ENCODE peak calls at places on chromosomes 11 and 22, in five cellular contexts. M, P, V, T and N are unnamed samples.

GRCh38 chr22:29458551-29458950 is 20.2 kb downstream of the RFPL1 start:
- DNase-seq in M (no peak), P (no peak), V (no peak), T (no peak), N (no peak)

GRCh38 chr11:59866397-59866796 is at the start of gene TCN1:
- DNase-seq in M (no peak), P (no peak), V (no peak), T (no peak), N (no peak)

GRCh38 chr11:16737860-16738197 is 618 bp upstream of the C11orf58 start:
- DNase-seq in M (no peak), P (no peak), V (no peak), T (no peak), N (peak)

GRCh38 chr11:113885897-113886296 is 10.5 kb upstream of the USP28 start:
- DNase-seq in M (no peak), P (no peak), V (no peak), T (no peak), N (no peak)

GRCh38 chr22:44937216-44937615 is 72.6 kb downstream of the PHF21B start:
- DNase-seq in M (no peak), P (no peak), V (peak), T (no peak), N (no peak)

GRCh38 chr11:84865257-84865656 is 761.9 kb downstream of the DLG2 start:
- DNase-seq in M (no peak), P (no peak), V (no peak), T (no peak), N (no peak)

GRCh38 chr11:2857918-2858317 is 27.7 kb downstream of the CDKN1C start:
- DNase-seq in M (no peak), P (no peak), V (no peak), T (no peak), N (no peak)

GRCh38 chr11:23078289-23078971 is 218.2 kb upstream of the CCDC179 start:
- DNase-seq in M (no peak), P (no peak), V (no peak), T (no peak), N (no peak)

GRCh38 chr22:24429411-24430365 is 2.3 kb downstream of the ADORA2A start:
- DNase-seq in M (peak), P (no peak), V (peak), T (peak), N (no peak)

GRCh38 chr22:24433868-24434471 is 6.6 kb downstream of the ADORA2A start:
- DNase-seq in M (no peak), P (peak), V (no peak), T (no peak), N (no peak)

GRCh38 chr11:86041975-86042378 is 26.9 kb downstream of the PICALM start:
- DNase-seq in M (no peak), P (no peak), V (no peak), T (peak), N (peak)

GRCh38 chr11:76266269-76266668 is 60.0 kb upstream of the WNT11 start:
- DNase-seq in M (no peak), P (peak), V (peak), T (no peak), N (no peak)

GRCh38 chr22:33380789-33381530 is 322.8 kb upstream of the SYN3 start:
- DNase-seq in M (no peak), P (no peak), V (no peak), T (no peak), N (no peak)

GRCh38 chr11:129458756-129459535 is 83.3 kb downstream of the BARX2 start:
- DNase-seq in M (no peak), P (no peak), V (no peak), T (no peak), N (no peak)

GRCh38 chr11:123653405-123653996 is 923 bp downstream of the SCN3B start:
- DNase-seq in M (no peak), P (no peak), V (no peak), T (no peak), N (no peak)
- H3K27ac ChIP-seq in M (peak), P (no peak), V (no peak), T (no peak), N (no peak)

DNA sequence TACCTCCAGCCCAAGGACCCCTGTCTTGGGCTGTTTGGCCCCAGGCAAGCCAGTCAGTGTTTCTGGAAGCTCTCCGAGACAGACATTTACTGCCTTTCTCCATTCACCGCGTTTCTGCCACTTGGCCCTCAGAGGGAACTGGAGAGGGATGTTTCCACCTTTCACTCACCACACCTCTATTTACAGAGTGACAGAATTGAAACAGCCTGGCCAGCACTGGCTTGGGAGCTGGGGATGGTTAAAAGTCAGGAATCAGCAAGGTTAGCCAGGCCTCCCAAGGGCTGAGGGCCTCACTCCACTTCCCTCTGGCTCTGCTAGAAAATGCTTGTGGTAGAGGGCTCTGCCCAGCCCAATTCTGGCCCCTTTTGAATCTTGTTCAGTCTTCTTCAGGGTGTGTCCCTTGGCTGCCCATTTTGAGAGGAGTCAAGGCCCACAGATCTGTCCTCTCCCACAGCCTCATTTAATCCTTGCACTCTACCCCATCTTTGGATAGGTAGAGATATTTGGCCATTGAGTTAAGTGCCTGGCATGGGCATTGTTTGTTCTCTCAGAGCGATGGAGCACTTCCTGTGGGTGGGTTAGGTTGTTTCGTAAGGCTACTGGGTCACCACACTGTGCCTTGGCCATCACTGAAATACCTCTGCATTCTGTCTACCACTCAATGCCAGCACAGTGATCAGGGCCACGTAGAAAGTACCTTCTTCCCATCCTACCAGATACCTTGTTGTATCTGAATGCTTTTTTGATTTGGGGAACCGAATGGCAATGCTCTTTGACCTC is 119.2 kb downstream of the MICAL2 start:
- DNase-seq in M (no peak), P (no peak), V (no peak), T (no peak), N (no peak)
- H3K27ac ChIP-seq in M (peak), P (peak), V (peak), T (no peak), N (no peak)

DNA sequence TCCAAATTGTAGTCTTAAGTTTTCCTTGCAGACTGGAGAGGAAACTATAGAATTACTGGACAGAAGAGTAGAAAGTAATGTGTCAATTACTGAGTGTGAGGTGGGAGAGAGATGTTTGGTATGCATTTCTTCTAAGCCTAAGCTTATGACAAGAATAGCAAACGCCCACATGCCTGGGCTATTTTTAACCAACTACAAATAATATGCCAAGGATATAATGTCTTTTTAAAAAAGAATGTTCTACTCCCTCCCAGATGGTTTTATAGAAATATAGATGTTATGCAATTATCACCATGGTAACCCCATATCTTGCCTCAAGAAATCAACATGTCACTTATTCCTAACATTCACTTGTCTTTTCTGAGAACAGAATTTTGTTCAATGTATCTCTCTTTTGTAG is 996.7 kb upstream of the CHORDC1 start:
- DNase-seq in M (no peak), P (no peak), V (no peak), T (no peak), N (no peak)
- H3K27ac ChIP-seq in M (peak), P (no peak), V (no peak), T (no peak), N (no peak)

GRCh38 chr11:11998091-11998781 is 10.2 kb downstream of the DKK3 start:
- DNase-seq in M (no peak), P (no peak), V (no peak), T (no peak), N (no peak)
- H3K27ac ChIP-seq in M (no peak), P (peak), V (no peak), T (no peak), N (no peak)

DNA sequence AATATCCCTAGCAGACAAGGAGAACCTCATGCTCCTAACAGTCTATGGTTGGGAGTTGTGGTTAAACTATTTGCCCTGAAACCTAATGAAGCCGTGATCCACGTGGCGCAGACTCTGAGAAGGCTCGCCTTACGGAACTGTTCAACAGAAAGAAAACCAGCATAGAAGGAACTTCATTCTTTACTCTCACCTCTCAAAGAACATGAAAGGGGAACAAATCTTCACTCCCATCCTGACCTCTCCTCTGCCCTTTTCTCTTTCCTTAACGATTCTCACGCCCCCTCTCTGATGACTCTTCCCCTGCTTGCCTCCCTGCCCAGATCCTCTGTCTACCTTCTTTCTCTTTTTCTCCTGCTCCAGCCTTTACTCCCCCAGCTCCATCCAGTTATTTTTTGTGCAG is 54.2 kb downstream of the IRAG1 start:
- DNase-seq in M (no peak), P (peak), V (no peak), T (no peak), N (no peak)
- H3K27ac ChIP-seq in M (peak), P (peak), V (peak), T (no peak), N (peak)

DNA sequence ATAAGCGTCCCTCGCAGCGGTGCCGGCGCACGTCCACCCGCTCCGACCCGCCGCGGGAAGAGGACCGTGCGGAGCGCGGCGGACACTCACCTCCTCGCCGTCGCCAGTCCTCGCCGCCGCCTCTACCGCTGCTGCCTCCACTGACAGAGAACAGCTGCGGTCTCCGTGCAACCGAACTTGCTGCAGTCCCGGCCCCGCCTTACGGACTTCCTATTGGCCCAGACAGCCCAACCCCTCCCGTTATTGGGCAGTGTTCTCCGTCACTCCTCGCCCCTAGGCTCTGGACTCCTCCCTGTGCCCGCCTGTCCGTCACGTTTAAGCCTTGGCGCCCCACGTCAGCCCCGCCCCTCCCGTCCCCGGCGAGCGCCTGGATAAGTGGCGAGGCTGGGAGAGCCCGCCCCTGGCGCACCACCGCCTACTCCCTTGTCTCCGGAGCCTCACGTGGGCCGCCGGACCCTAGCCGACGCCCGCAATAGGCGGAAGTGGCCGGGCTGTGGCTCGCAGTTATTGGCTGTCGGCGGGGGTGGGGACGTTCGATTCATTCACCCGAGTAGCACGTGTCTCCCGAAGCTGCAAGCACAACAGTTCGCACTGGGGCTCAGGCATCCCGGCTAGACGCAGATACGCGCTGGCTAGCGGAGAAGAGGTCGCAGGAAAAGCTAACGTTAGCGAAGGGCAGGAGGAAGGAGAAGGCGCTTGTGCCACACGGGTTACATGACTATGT is at the start of gene PC:
- DNase-seq in M (peak), P (peak), V (peak), T (peak), N (peak)
- H3K27ac ChIP-seq in M (peak), P (peak), V (peak), T (peak), N (peak)

GRCh38 chr11:95089620-95090542 is at the start of gene ENDOD1:
- DNase-seq in M (peak), P (peak), V (peak), T (peak), N (peak)

GRCh38 chr11:95093548-95093947 is 3.9 kb downstream of the ENDOD1 start:
- DNase-seq in M (no peak), P (no peak), V (no peak), T (no peak), N (no peak)

GRCh38 chr11:95091663-95092062 is 2.0 kb downstream of the ENDOD1 start:
- DNase-seq in M (no peak), P (no peak), V (no peak), T (no peak), N (no peak)

GRCh38 chr11:95095858-95096587 is 6.4 kb downstream of the ENDOD1 start:
- DNase-seq in M (no peak), P (no peak), V (no peak), T (no peak), N (no peak)

DNA sequence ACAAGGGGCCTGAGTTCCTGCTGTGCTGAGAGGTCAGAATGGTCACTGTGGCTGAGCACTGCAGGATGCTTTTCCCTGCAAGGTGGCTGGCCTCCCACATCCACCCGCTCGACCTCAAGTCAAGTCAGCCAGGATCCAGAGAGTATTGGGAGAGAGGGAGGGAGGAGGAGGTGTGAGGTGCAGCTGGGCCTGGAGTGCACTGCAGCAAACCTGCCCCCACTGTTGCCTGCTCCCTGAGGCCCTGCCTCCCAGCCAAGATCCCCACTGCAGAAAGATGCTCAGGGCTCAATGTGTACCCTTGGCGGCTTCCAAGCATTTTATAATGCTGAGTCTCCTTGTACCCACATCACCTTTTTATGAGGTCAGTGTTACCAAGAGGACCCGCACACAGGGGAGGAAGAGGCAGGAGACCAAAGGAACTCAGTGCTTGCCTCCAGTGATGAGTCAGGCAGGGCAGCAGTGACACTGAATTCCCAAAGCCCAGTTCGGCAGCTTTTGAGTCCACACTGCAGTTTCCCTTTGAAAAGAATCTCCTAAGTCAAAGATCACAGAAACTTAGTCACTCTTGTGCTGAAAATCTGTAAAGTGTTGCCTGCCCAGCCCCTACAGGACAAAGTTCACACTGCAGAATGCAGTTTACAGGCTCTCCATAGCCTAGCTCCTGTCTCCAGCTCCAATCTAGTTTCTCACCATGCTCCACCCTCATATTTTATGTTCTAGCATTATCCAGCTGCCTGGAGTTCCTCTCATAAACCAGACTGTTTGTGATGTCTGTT is 3.1 kb downstream of the ENDOD1 start:
- DNase-seq in M (no peak), P (no peak), V (no peak), T (peak), N (peak)
- H3K27ac ChIP-seq in M (no peak), P (peak), V (no peak), T (no peak), N (no peak)